ENCODE peak calls at places on chromosomes 12 and 14, in seven cellular contexts. One of them, this sample, is unnamed.

GRCh38 chr12:131724534-131724933 is 13.6 kb downstream of the SFSWAP start:
- DNase-seq in mammary epithelial cell: no peak
- DNase-seq in naive thymus-derived CD8-positive, alpha-beta T cell: no peak
- DNase-seq in activated CD4-positive, alpha-beta memory T cell treated with anti-CD3 and anti-CD28 coated beads for 36 hours: no peak
- DNase-seq in cardiac fibroblast: no peak
- DNase-seq in T47D: no peak
- DNase-seq in HCEC 1CT: no peak
- DNase-seq in this sample: no peak

GRCh38 chr12:52969828-52970569 is 21.1 kb downstream of the KRT18 start:
- DNase-seq in mammary epithelial cell: no peak
- DNase-seq in naive thymus-derived CD8-positive, alpha-beta T cell: no peak
- DNase-seq in activated CD4-positive, alpha-beta memory T cell treated with anti-CD3 and anti-CD28 coated beads for 36 hours: no peak
- DNase-seq in cardiac fibroblast: no peak
- DNase-seq in T47D: no peak
- DNase-seq in HCEC 1CT: no peak
- DNase-seq in this sample: peak; percentile 85

GRCh38 chr12:82740129-82741000 is 53.7 kb downstream of the TMTC2 start:
- DNase-seq in mammary epithelial cell: peak; percentile 78
- DNase-seq in naive thymus-derived CD8-positive, alpha-beta T cell: no peak
- DNase-seq in activated CD4-positive, alpha-beta memory T cell treated with anti-CD3 and anti-CD28 coated beads for 36 hours: no peak
- DNase-seq in cardiac fibroblast: peak; percentile 54
- DNase-seq in T47D: no peak
- DNase-seq in HCEC 1CT: peak; percentile 8
- DNase-seq in this sample: no peak

GRCh38 chr12:76272292-76272691 is 75.9 kb downstream of the BBS10 start:
- DNase-seq in mammary epithelial cell: no peak
- DNase-seq in naive thymus-derived CD8-positive, alpha-beta T cell: no peak
- DNase-seq in activated CD4-positive, alpha-beta memory T cell treated with anti-CD3 and anti-CD28 coated beads for 36 hours: no peak
- DNase-seq in cardiac fibroblast: no peak
- DNase-seq in T47D: no peak
- DNase-seq in HCEC 1CT: no peak
- DNase-seq in this sample: no peak

GRCh38 chr14:24215495-24216344 is at the start of gene MDP1:
- DNase-seq in mammary epithelial cell: peak; percentile 83
- DNase-seq in naive thymus-derived CD8-positive, alpha-beta T cell: peak; percentile 79
- DNase-seq in activated CD4-positive, alpha-beta memory T cell treated with anti-CD3 and anti-CD28 coated beads for 36 hours: peak; percentile 92
- DNase-seq in cardiac fibroblast: peak; percentile 84
- DNase-seq in T47D: peak; percentile 69
- DNase-seq in HCEC 1CT: peak; percentile 82
- DNase-seq in this sample: peak; percentile 90

GRCh38 chr14:35808076-35808657 is 928 bp downstream of the RALGAPA1 start:
- DNase-seq in mammary epithelial cell: peak; percentile 58
- DNase-seq in naive thymus-derived CD8-positive, alpha-beta T cell: no peak
- DNase-seq in activated CD4-positive, alpha-beta memory T cell treated with anti-CD3 and anti-CD28 coated beads for 36 hours: peak; percentile 48
- DNase-seq in cardiac fibroblast: peak; percentile 6
- DNase-seq in T47D: no peak
- DNase-seq in HCEC 1CT: no peak
- DNase-seq in this sample: peak; percentile 63

GRCh38 chr12:3189282-3189681 is 112.1 kb downstream of the TSPAN9 start:
- DNase-seq in mammary epithelial cell: no peak
- DNase-seq in naive thymus-derived CD8-positive, alpha-beta T cell: no peak
- DNase-seq in activated CD4-positive, alpha-beta memory T cell treated with anti-CD3 and anti-CD28 coated beads for 36 hours: no peak
- DNase-seq in cardiac fibroblast: no peak
- DNase-seq in T47D: no peak
- DNase-seq in HCEC 1CT: no peak
- DNase-seq in this sample: no peak

GRCh38 chr14:78403278-78403815 is 233.2 kb downstream of the NRXN3 start:
- DNase-seq in mammary epithelial cell: peak; percentile 4
- DNase-seq in naive thymus-derived CD8-positive, alpha-beta T cell: no peak
- DNase-seq in activated CD4-positive, alpha-beta memory T cell treated with anti-CD3 and anti-CD28 coated beads for 36 hours: no peak
- DNase-seq in cardiac fibroblast: peak; percentile 44
- DNase-seq in T47D: no peak
- DNase-seq in HCEC 1CT: peak; percentile 85
- DNase-seq in this sample: no peak

GRCh38 chr14:95756751-95757150 is 42.8 kb upstream of the TCL1A start:
- DNase-seq in mammary epithelial cell: no peak
- DNase-seq in naive thymus-derived CD8-positive, alpha-beta T cell: no peak
- DNase-seq in activated CD4-positive, alpha-beta memory T cell treated with anti-CD3 and anti-CD28 coated beads for 36 hours: no peak
- DNase-seq in cardiac fibroblast: no peak
- DNase-seq in T47D: no peak
- DNase-seq in HCEC 1CT: no peak
- DNase-seq in this sample: no peak

GRCh38 chr12:41368006-41368405 is 179.9 kb downstream of the PDZRN4 start:
- DNase-seq in mammary epithelial cell: no peak
- DNase-seq in naive thymus-derived CD8-positive, alpha-beta T cell: no peak
- DNase-seq in activated CD4-positive, alpha-beta memory T cell treated with anti-CD3 and anti-CD28 coated beads for 36 hours: no peak
- DNase-seq in cardiac fibroblast: no peak
- DNase-seq in T47D: no peak
- DNase-seq in HCEC 1CT: no peak
- DNase-seq in this sample: no peak

GRCh38 chr14:71228711-71229110 is 321.5 kb downstream of the PCNX1 start:
- DNase-seq in mammary epithelial cell: peak; percentile 75
- DNase-seq in naive thymus-derived CD8-positive, alpha-beta T cell: no peak
- DNase-seq in activated CD4-positive, alpha-beta memory T cell treated with anti-CD3 and anti-CD28 coated beads for 36 hours: no peak
- DNase-seq in cardiac fibroblast: no peak
- DNase-seq in T47D: no peak
- DNase-seq in HCEC 1CT: no peak
- DNase-seq in this sample: no peak

GRCh38 chr12:43692064-43692463 is 66.5 kb downstream of the PUS7L start:
- DNase-seq in mammary epithelial cell: peak; percentile 37
- DNase-seq in naive thymus-derived CD8-positive, alpha-beta T cell: no peak
- DNase-seq in activated CD4-positive, alpha-beta memory T cell treated with anti-CD3 and anti-CD28 coated beads for 36 hours: no peak
- DNase-seq in cardiac fibroblast: peak; percentile 59
- DNase-seq in T47D: no peak
- DNase-seq in HCEC 1CT: peak; percentile 34
- DNase-seq in this sample: no peak

GRCh38 chr14:75022655-75023054 is 19.9 kb downstream of the EIF2B2 start:
- DNase-seq in mammary epithelial cell: no peak
- DNase-seq in naive thymus-derived CD8-positive, alpha-beta T cell: peak; percentile 1
- DNase-seq in activated CD4-positive, alpha-beta memory T cell treated with anti-CD3 and anti-CD28 coated beads for 36 hours: no peak
- DNase-seq in cardiac fibroblast: peak; percentile 17
- DNase-seq in T47D: no peak
- DNase-seq in HCEC 1CT: peak; percentile 18
- DNase-seq in this sample: no peak

GRCh38 chr12:9925746-9926393 is 6.3 kb downstream of the CLEC2A start:
- DNase-seq in mammary epithelial cell: peak; percentile 21
- DNase-seq in naive thymus-derived CD8-positive, alpha-beta T cell: no peak
- DNase-seq in activated CD4-positive, alpha-beta memory T cell treated with anti-CD3 and anti-CD28 coated beads for 36 hours: no peak
- DNase-seq in cardiac fibroblast: peak; percentile 68
- DNase-seq in T47D: no peak
- DNase-seq in HCEC 1CT: peak; percentile 47
- DNase-seq in this sample: no peak

GRCh38 chr12:105977256-105978051 is 161.3 kb downstream of the NUAK1 start:
- DNase-seq in mammary epithelial cell: peak; percentile 65
- DNase-seq in naive thymus-derived CD8-positive, alpha-beta T cell: no peak
- DNase-seq in activated CD4-positive, alpha-beta memory T cell treated with anti-CD3 and anti-CD28 coated beads for 36 hours: no peak
- DNase-seq in cardiac fibroblast: peak; percentile 89
- DNase-seq in T47D: no peak
- DNase-seq in HCEC 1CT: peak; percentile 60
- DNase-seq in this sample: no peak

GRCh38 chr12:1287446-1287975 is 296.5 kb downstream of the ERC1 start:
- DNase-seq in mammary epithelial cell: no peak
- DNase-seq in naive thymus-derived CD8-positive, alpha-beta T cell: no peak
- DNase-seq in activated CD4-positive, alpha-beta memory T cell treated with anti-CD3 and anti-CD28 coated beads for 36 hours: no peak
- DNase-seq in cardiac fibroblast: no peak
- DNase-seq in T47D: no peak
- DNase-seq in HCEC 1CT: no peak
- DNase-seq in this sample: no peak

GRCh38 chr14:81521356-81521755 is 12.3 kb downstream of the SEL1L start:
- DNase-seq in mammary epithelial cell: no peak
- DNase-seq in naive thymus-derived CD8-positive, alpha-beta T cell: no peak
- DNase-seq in activated CD4-positive, alpha-beta memory T cell treated with anti-CD3 and anti-CD28 coated beads for 36 hours: no peak
- DNase-seq in cardiac fibroblast: no peak
- DNase-seq in T47D: no peak
- DNase-seq in HCEC 1CT: no peak
- DNase-seq in this sample: no peak

GRCh38 chr14:25094171-25094907 is 44.4 kb upstream of the STXBP6 start:
- DNase-seq in mammary epithelial cell: no peak
- DNase-seq in naive thymus-derived CD8-positive, alpha-beta T cell: no peak
- DNase-seq in activated CD4-positive, alpha-beta memory T cell treated with anti-CD3 and anti-CD28 coated beads for 36 hours: no peak
- DNase-seq in cardiac fibroblast: no peak
- DNase-seq in T47D: no peak
- DNase-seq in HCEC 1CT: no peak
- DNase-seq in this sample: no peak

GRCh38 chr14:58639842-58640484 is 2.2 kb downstream of the DACT1 start:
- DNase-seq in mammary epithelial cell: peak; percentile 59
- DNase-seq in naive thymus-derived CD8-positive, alpha-beta T cell: no peak
- DNase-seq in activated CD4-positive, alpha-beta memory T cell treated with anti-CD3 and anti-CD28 coated beads for 36 hours: peak; percentile 21
- DNase-seq in cardiac fibroblast: peak; percentile 94
- DNase-seq in T47D: peak; percentile 81
- DNase-seq in HCEC 1CT: peak; percentile 83
- DNase-seq in this sample: peak; percentile 56

GRCh38 chr12:16150290-16150689 is 127.2 kb downstream of the SLC15A5 start:
- DNase-seq in mammary epithelial cell: no peak
- DNase-seq in naive thymus-derived CD8-positive, alpha-beta T cell: no peak
- DNase-seq in activated CD4-positive, alpha-beta memory T cell treated with anti-CD3 and anti-CD28 coated beads for 36 hours: no peak
- DNase-seq in cardiac fibroblast: no peak
- DNase-seq in T47D: no peak
- DNase-seq in HCEC 1CT: no peak
- DNase-seq in this sample: no peak

GRCh38 chr12:124734224-124734788 is 129.4 kb downstream of the SCARB1 start:
- DNase-seq in mammary epithelial cell: no peak
- DNase-seq in naive thymus-derived CD8-positive, alpha-beta T cell: no peak
- DNase-seq in activated CD4-positive, alpha-beta memory T cell treated with anti-CD3 and anti-CD28 coated beads for 36 hours: no peak
- DNase-seq in cardiac fibroblast: no peak
- DNase-seq in T47D: no peak
- DNase-seq in HCEC 1CT: no peak
- DNase-seq in this sample: no peak

GRCh38 chr14:101980700-101981099 is 16.3 kb downstream of the DYNC1H1 start:
- DNase-seq in mammary epithelial cell: peak; percentile 98
- DNase-seq in naive thymus-derived CD8-positive, alpha-beta T cell: no peak
- DNase-seq in activated CD4-positive, alpha-beta memory T cell treated with anti-CD3 and anti-CD28 coated beads for 36 hours: peak; percentile 52
- DNase-seq in cardiac fibroblast: peak; percentile 99
- DNase-seq in T47D: peak; percentile 75
- DNase-seq in HCEC 1CT: peak; percentile 97
- DNase-seq in this sample: peak; percentile 49

GRCh38 chr12:104896146-104896545 is 61.9 kb downstream of the SLC41A2 start:
- DNase-seq in mammary epithelial cell: no peak
- DNase-seq in naive thymus-derived CD8-positive, alpha-beta T cell: no peak
- DNase-seq in activated CD4-positive, alpha-beta memory T cell treated with anti-CD3 and anti-CD28 coated beads for 36 hours: no peak
- DNase-seq in cardiac fibroblast: no peak
- DNase-seq in T47D: no peak
- DNase-seq in HCEC 1CT: no peak
- DNase-seq in this sample: no peak

GRCh38 chr12:122834921-122835692 is at the start of gene HIP1R:
- DNase-seq in mammary epithelial cell: no peak
- DNase-seq in naive thymus-derived CD8-positive, alpha-beta T cell: peak; percentile 63
- DNase-seq in activated CD4-positive, alpha-beta memory T cell treated with anti-CD3 and anti-CD28 coated beads for 36 hours: peak; percentile 64
- DNase-seq in cardiac fibroblast: peak; percentile 15
- DNase-seq in T47D: peak; percentile 78
- DNase-seq in HCEC 1CT: peak; percentile 11
- DNase-seq in this sample: peak; percentile 71

GRCh38 chr14:91876492-91876891 is 9.2 kb upstream of the TC2N start:
- DNase-seq in mammary epithelial cell: no peak
- DNase-seq in naive thymus-derived CD8-positive, alpha-beta T cell: no peak
- DNase-seq in activated CD4-positive, alpha-beta memory T cell treated with anti-CD3 and anti-CD28 coated beads for 36 hours: no peak
- DNase-seq in cardiac fibroblast: no peak
- DNase-seq in T47D: no peak
- DNase-seq in HCEC 1CT: no peak
- DNase-seq in this sample: no peak

GRCh38 chr12:23686095-23686494 is 263.4 kb downstream of the SOX5 start:
- DNase-seq in mammary epithelial cell: no peak
- DNase-seq in naive thymus-derived CD8-positive, alpha-beta T cell: no peak
- DNase-seq in activated CD4-positive, alpha-beta memory T cell treated with anti-CD3 and anti-CD28 coated beads for 36 hours: no peak
- DNase-seq in cardiac fibroblast: peak; percentile 3
- DNase-seq in T47D: no peak
- DNase-seq in HCEC 1CT: no peak
- DNase-seq in this sample: no peak

GRCh38 chr12:89414322-89414721 is 62.0 kb upstream of the DUSP6 start:
- DNase-seq in mammary epithelial cell: peak; percentile 13
- DNase-seq in naive thymus-derived CD8-positive, alpha-beta T cell: no peak
- DNase-seq in activated CD4-positive, alpha-beta memory T cell treated with anti-CD3 and anti-CD28 coated beads for 36 hours: no peak
- DNase-seq in cardiac fibroblast: no peak
- DNase-seq in T47D: no peak
- DNase-seq in HCEC 1CT: no peak
- DNase-seq in this sample: no peak

GRCh38 chr12:91577586-91578539 is 395.2 kb upstream of the DCN start:
- DNase-seq in mammary epithelial cell: peak; percentile 37
- DNase-seq in naive thymus-derived CD8-positive, alpha-beta T cell: no peak
- DNase-seq in activated CD4-positive, alpha-beta memory T cell treated with anti-CD3 and anti-CD28 coated beads for 36 hours: no peak
- DNase-seq in cardiac fibroblast: peak; percentile 52
- DNase-seq in T47D: peak; percentile 44
- DNase-seq in HCEC 1CT: peak; percentile 53
- DNase-seq in this sample: no peak

GRCh38 chr12:82414926-82415325 is 56.6 kb downstream of the METTL25 start:
- DNase-seq in mammary epithelial cell: peak; percentile 73
- DNase-seq in naive thymus-derived CD8-positive, alpha-beta T cell: no peak
- DNase-seq in activated CD4-positive, alpha-beta memory T cell treated with anti-CD3 and anti-CD28 coated beads for 36 hours: no peak
- DNase-seq in cardiac fibroblast: peak; percentile 43
- DNase-seq in T47D: no peak
- DNase-seq in HCEC 1CT: no peak
- DNase-seq in this sample: no peak

GRCh38 chr12:69555461-69555860 is 29.8 kb upstream of the CCT2 start:
- DNase-seq in mammary epithelial cell: peak; percentile 74
- DNase-seq in naive thymus-derived CD8-positive, alpha-beta T cell: no peak
- DNase-seq in activated CD4-positive, alpha-beta memory T cell treated with anti-CD3 and anti-CD28 coated beads for 36 hours: no peak
- DNase-seq in cardiac fibroblast: peak; percentile 85
- DNase-seq in T47D: no peak
- DNase-seq in HCEC 1CT: peak; percentile 96
- DNase-seq in this sample: no peak

GRCh38 chr12:46677749-46678148 is 148.0 kb downstream of the SLC38A4 start:
- DNase-seq in mammary epithelial cell: peak; percentile 61
- DNase-seq in naive thymus-derived CD8-positive, alpha-beta T cell: no peak
- DNase-seq in activated CD4-positive, alpha-beta memory T cell treated with anti-CD3 and anti-CD28 coated beads for 36 hours: no peak
- DNase-seq in cardiac fibroblast: peak; percentile 63
- DNase-seq in T47D: peak; percentile 35
- DNase-seq in HCEC 1CT: peak; percentile 65
- DNase-seq in this sample: no peak

GRCh38 chr12:124293286-124294003 is 1.4 kb upstream of the RFLNA start:
- DNase-seq in mammary epithelial cell: no peak
- DNase-seq in naive thymus-derived CD8-positive, alpha-beta T cell: no peak
- DNase-seq in activated CD4-positive, alpha-beta memory T cell treated with anti-CD3 and anti-CD28 coated beads for 36 hours: no peak
- DNase-seq in cardiac fibroblast: no peak
- DNase-seq in T47D: no peak
- DNase-seq in HCEC 1CT: no peak
- DNase-seq in this sample: peak; percentile 40

GRCh38 chr12:5945071-5946008 is at the start of gene ANO2:
- DNase-seq in mammary epithelial cell: no peak
- DNase-seq in naive thymus-derived CD8-positive, alpha-beta T cell: no peak
- DNase-seq in activated CD4-positive, alpha-beta memory T cell treated with anti-CD3 and anti-CD28 coated beads for 36 hours: no peak
- DNase-seq in cardiac fibroblast: no peak
- DNase-seq in T47D: peak; percentile 3
- DNase-seq in HCEC 1CT: no peak
- DNase-seq in this sample: no peak

GRCh38 chr14:49769171-49769570 is 1.2 kb downstream of the KLHDC2 start:
- DNase-seq in mammary epithelial cell: peak; percentile 23
- DNase-seq in naive thymus-derived CD8-positive, alpha-beta T cell: no peak
- DNase-seq in activated CD4-positive, alpha-beta memory T cell treated with anti-CD3 and anti-CD28 coated beads for 36 hours: no peak
- DNase-seq in cardiac fibroblast: peak; percentile 70
- DNase-seq in T47D: no peak
- DNase-seq in HCEC 1CT: peak; percentile 33
- DNase-seq in this sample: peak; percentile 40

GRCh38 chr14:61369097-61369496 is 47.7 kb downstream of the PRKCH start:
- DNase-seq in mammary epithelial cell: no peak
- DNase-seq in naive thymus-derived CD8-positive, alpha-beta T cell: no peak
- DNase-seq in activated CD4-positive, alpha-beta memory T cell treated with anti-CD3 and anti-CD28 coated beads for 36 hours: no peak
- DNase-seq in cardiac fibroblast: no peak
- DNase-seq in T47D: no peak
- DNase-seq in HCEC 1CT: no peak
- DNase-seq in this sample: no peak

GRCh38 chr14:81434230-81434629 is 34.1 kb upstream of the STON2 start:
- DNase-seq in mammary epithelial cell: no peak
- DNase-seq in naive thymus-derived CD8-positive, alpha-beta T cell: no peak
- DNase-seq in activated CD4-positive, alpha-beta memory T cell treated with anti-CD3 and anti-CD28 coated beads for 36 hours: no peak
- DNase-seq in cardiac fibroblast: no peak
- DNase-seq in T47D: no peak
- DNase-seq in HCEC 1CT: no peak
- DNase-seq in this sample: no peak

GRCh38 chr14:57066887-57067513 is 201.7 kb downstream of the EXOC5 start:
- DNase-seq in mammary epithelial cell: peak; percentile 5
- DNase-seq in naive thymus-derived CD8-positive, alpha-beta T cell: no peak
- DNase-seq in activated CD4-positive, alpha-beta memory T cell treated with anti-CD3 and anti-CD28 coated beads for 36 hours: peak; percentile 65
- DNase-seq in cardiac fibroblast: peak; percentile 28
- DNase-seq in T47D: no peak
- DNase-seq in HCEC 1CT: no peak
- DNase-seq in this sample: peak; percentile 54